ENCODE peak calls at places on chromosomes 6 and 20, in nine cellular contexts. One of them, this sample, is unnamed.

GRCh38 chr6:1586256-1586655 is 23.5 kb upstream of the FOXC1 start:
- DNase-seq in breast epithelium: peak; percentile 17
- DNase-seq in IMR-90: no peak
- DNase-seq in body of pancreas: no peak
- DNase-seq in sigmoid colon: no peak
- DNase-seq in ovary: no peak
- DNase-seq in testis: no peak
- DNase-seq in spleen: no peak
- DNase-seq in heart left ventricle: no peak
- DNase-seq in this sample: no peak

GRCh38 chr6:8047466-8048292 is 16.5 kb downstream of the BLOC1S5 start:
- DNase-seq in breast epithelium: no peak
- DNase-seq in IMR-90: peak; percentile 35
- DNase-seq in body of pancreas: no peak
- DNase-seq in sigmoid colon: no peak
- DNase-seq in ovary: no peak
- DNase-seq in testis: no peak
- DNase-seq in spleen: no peak
- DNase-seq in heart left ventricle: no peak
- DNase-seq in this sample: no peak

GRCh38 chr20:8393356-8393755 is 261.3 kb downstream of the PLCB1 start:
- DNase-seq in breast epithelium: no peak
- DNase-seq in IMR-90: no peak
- DNase-seq in body of pancreas: no peak
- DNase-seq in sigmoid colon: no peak
- DNase-seq in ovary: no peak
- DNase-seq in testis: no peak
- DNase-seq in spleen: no peak
- DNase-seq in heart left ventricle: no peak
- DNase-seq in this sample: no peak

GRCh38 chr20:35511814-35512420 is 17.5 kb downstream of the C20orf173 start:
- DNase-seq in breast epithelium: no peak
- DNase-seq in IMR-90: peak; percentile 47
- DNase-seq in body of pancreas: no peak
- DNase-seq in sigmoid colon: no peak
- DNase-seq in ovary: no peak
- DNase-seq in testis: peak; percentile 33
- DNase-seq in spleen: no peak
- DNase-seq in heart left ventricle: no peak
- DNase-seq in this sample: no peak

GRCh38 chr20:53915459-53916172 is 154.8 kb downstream of the BCAS1 start:
- DNase-seq in breast epithelium: peak; percentile 93
- DNase-seq in IMR-90: peak; percentile 86
- DNase-seq in body of pancreas: peak; percentile 93
- DNase-seq in sigmoid colon: peak; percentile 96
- DNase-seq in ovary: peak; percentile 94
- DNase-seq in testis: peak; percentile 98
- DNase-seq in spleen: peak; percentile 97
- DNase-seq in heart left ventricle: peak; percentile 96
- DNase-seq in this sample: peak; percentile 86

GRCh38 chr20:39785252-39785917 is 823.2 kb downstream of the DHX35 start:
- DNase-seq in breast epithelium: no peak
- DNase-seq in IMR-90: no peak
- DNase-seq in body of pancreas: peak; percentile 11
- DNase-seq in sigmoid colon: no peak
- DNase-seq in ovary: no peak
- DNase-seq in testis: no peak
- DNase-seq in spleen: no peak
- DNase-seq in heart left ventricle: no peak
- DNase-seq in this sample: no peak

GRCh38 chr20:53900380-53900999 is 169.9 kb downstream of the BCAS1 start:
- DNase-seq in breast epithelium: no peak
- DNase-seq in IMR-90: peak; percentile 95
- DNase-seq in body of pancreas: no peak
- DNase-seq in sigmoid colon: no peak
- DNase-seq in ovary: no peak
- DNase-seq in testis: no peak
- DNase-seq in spleen: no peak
- DNase-seq in heart left ventricle: no peak
- DNase-seq in this sample: no peak

GRCh38 chr6:63805808-63806572 is 170.4 kb downstream of the PHF3 start:
- DNase-seq in breast epithelium: no peak
- DNase-seq in IMR-90: peak; percentile 95
- DNase-seq in body of pancreas: peak; percentile 30
- DNase-seq in sigmoid colon: no peak
- DNase-seq in ovary: no peak
- DNase-seq in testis: no peak
- DNase-seq in spleen: no peak
- DNase-seq in heart left ventricle: no peak
- DNase-seq in this sample: peak; percentile 46

GRCh38 chr6:30678964-30679726 is 6.3 kb upstream of the DHX16 start:
- DNase-seq in breast epithelium: peak; percentile 81
- DNase-seq in IMR-90: peak; percentile 73
- DNase-seq in body of pancreas: peak; percentile 87
- DNase-seq in sigmoid colon: peak; percentile 94
- DNase-seq in ovary: peak; percentile 90
- DNase-seq in testis: peak; percentile 90
- DNase-seq in spleen: peak; percentile 98
- DNase-seq in heart left ventricle: peak; percentile 90
- DNase-seq in this sample: peak; percentile 98

GRCh38 chr6:414447-414846 is 22.9 kb downstream of the IRF4 start:
- DNase-seq in breast epithelium: no peak
- DNase-seq in IMR-90: no peak
- DNase-seq in body of pancreas: no peak
- DNase-seq in sigmoid colon: no peak
- DNase-seq in ovary: no peak
- DNase-seq in testis: no peak
- DNase-seq in spleen: no peak
- DNase-seq in heart left ventricle: no peak
- DNase-seq in this sample: no peak

GRCh38 chr6:43247115-43247999 is 4.1 kb downstream of the TTBK1 start:
- DNase-seq in breast epithelium: peak; percentile 36
- DNase-seq in IMR-90: peak; percentile 13
- DNase-seq in body of pancreas: peak; percentile 83
- DNase-seq in sigmoid colon: peak; percentile 82
- DNase-seq in ovary: peak; percentile 73
- DNase-seq in testis: peak; percentile 90
- DNase-seq in spleen: peak; percentile 97
- DNase-seq in heart left ventricle: peak; percentile 88
- DNase-seq in this sample: peak; percentile 92

GRCh38 chr20:45448250-45448649 is 21.3 kb upstream of the WFDC2 start:
- DNase-seq in breast epithelium: no peak
- DNase-seq in IMR-90: no peak
- DNase-seq in body of pancreas: no peak
- DNase-seq in sigmoid colon: no peak
- DNase-seq in ovary: no peak
- DNase-seq in testis: no peak
- DNase-seq in spleen: no peak
- DNase-seq in heart left ventricle: no peak
- DNase-seq in this sample: no peak

GRCh38 chr6:20688710-20689500 is 154.6 kb downstream of the CDKAL1 start:
- DNase-seq in breast epithelium: no peak
- DNase-seq in IMR-90: peak; percentile 71
- DNase-seq in body of pancreas: no peak
- DNase-seq in sigmoid colon: no peak
- DNase-seq in ovary: no peak
- DNase-seq in testis: no peak
- DNase-seq in spleen: no peak
- DNase-seq in heart left ventricle: no peak
- DNase-seq in this sample: no peak

GRCh38 chr6:1479095-1479494 is 89.7 kb downstream of the FOXF2 start:
- DNase-seq in breast epithelium: no peak
- DNase-seq in IMR-90: peak; percentile 76
- DNase-seq in body of pancreas: no peak
- DNase-seq in sigmoid colon: no peak
- DNase-seq in ovary: no peak
- DNase-seq in testis: no peak
- DNase-seq in spleen: no peak
- DNase-seq in heart left ventricle: no peak
- DNase-seq in this sample: no peak

DNA sequence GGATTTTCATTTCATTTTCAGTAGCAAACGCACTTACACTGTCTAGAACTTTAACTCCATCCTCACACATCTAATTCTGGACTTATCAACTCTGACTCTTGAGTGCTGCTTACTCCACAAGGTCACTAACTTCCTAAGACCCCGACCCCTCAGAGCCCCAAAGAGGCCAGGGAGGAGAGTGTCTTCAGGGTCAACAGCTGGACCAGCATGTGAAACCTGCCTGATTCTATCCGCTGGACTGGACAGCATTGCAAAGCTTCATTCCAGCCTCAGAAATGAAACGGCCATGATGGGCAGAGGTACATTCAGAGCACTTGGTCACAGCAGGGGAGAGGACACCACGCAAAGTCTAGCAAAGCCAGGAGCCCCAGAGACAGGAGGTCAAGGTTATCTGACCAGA is 9.1 kb downstream of the RNASET2 start:
- DNase-seq in breast epithelium: no peak
- DNase-seq in IMR-90: no peak
- DNase-seq in body of pancreas: no peak
- DNase-seq in sigmoid colon: no peak
- DNase-seq in ovary: no peak
- DNase-seq in testis: no peak
- DNase-seq in spleen: no peak
- DNase-seq in heart left ventricle: no peak
- DNase-seq in this sample: no peak
- H3K36me3 ChIP-seq in breast epithelium: no peaks in the 10 kb centered on the region
- H3K36me3 ChIP-seq in IMR-90: peaks cover 5% of the 10 kb centered on the region
- H3K36me3 ChIP-seq in body of pancreas: no peaks in the 10 kb centered on the region
- H3K36me3 ChIP-seq in sigmoid colon: peaks cover 35% of the 10 kb centered on the region
- H3K36me3 ChIP-seq in ovary: no peaks in the 10 kb centered on the region
- H3K36me3 ChIP-seq in testis: no peaks in the 10 kb centered on the region
- H3K36me3 ChIP-seq in spleen: peaks cover 29% of the 10 kb centered on the region
- H3K36me3 ChIP-seq in heart left ventricle: peaks cover 8% of the 10 kb centered on the region
- H3K36me3 ChIP-seq in this sample: peaks cover 11% of the 10 kb centered on the region

GRCh38 chr20:32823737-32824588 is 4.2 kb downstream of the MAPRE1 start:
- DNase-seq in breast epithelium: no peak
- DNase-seq in IMR-90: peak; percentile 22
- DNase-seq in body of pancreas: no peak
- DNase-seq in sigmoid colon: no peak
- DNase-seq in ovary: no peak
- DNase-seq in testis: no peak
- DNase-seq in spleen: no peak
- DNase-seq in heart left ventricle: no peak
- DNase-seq in this sample: no peak

GRCh38 chr20:32820698-32821378 is 1.1 kb downstream of the MAPRE1 start:
- DNase-seq in breast epithelium: no peak
- DNase-seq in IMR-90: no peak
- DNase-seq in body of pancreas: no peak
- DNase-seq in sigmoid colon: peak; percentile 67
- DNase-seq in ovary: peak; percentile 34
- DNase-seq in testis: no peak
- DNase-seq in spleen: peak; percentile 78
- DNase-seq in heart left ventricle: no peak
- DNase-seq in this sample: no peak

GRCh38 chr20:32823078-32823477 is 3.3 kb downstream of the MAPRE1 start:
- DNase-seq in breast epithelium: no peak
- DNase-seq in IMR-90: peak; percentile 82
- DNase-seq in body of pancreas: no peak
- DNase-seq in sigmoid colon: no peak
- DNase-seq in ovary: no peak
- DNase-seq in testis: peak; percentile 37
- DNase-seq in spleen: no peak
- DNase-seq in heart left ventricle: no peak
- DNase-seq in this sample: no peak

GRCh38 chr20:32820000-32820697 is 395 bp downstream of the MAPRE1 start:
- DNase-seq in breast epithelium: peak; percentile 41
- DNase-seq in IMR-90: peak; percentile 40
- DNase-seq in body of pancreas: no peak
- DNase-seq in sigmoid colon: no peak
- DNase-seq in ovary: peak; percentile 87
- DNase-seq in testis: peak; percentile 81
- DNase-seq in spleen: peak; percentile 96
- DNase-seq in heart left ventricle: peak; percentile 80
- DNase-seq in this sample: peak; percentile 95

GRCh38 chr20:32822189-32822588 is 2.4 kb downstream of the MAPRE1 start:
- DNase-seq in breast epithelium: no peak
- DNase-seq in IMR-90: no peak
- DNase-seq in body of pancreas: no peak
- DNase-seq in sigmoid colon: no peak
- DNase-seq in ovary: no peak
- DNase-seq in testis: no peak
- DNase-seq in spleen: no peak
- DNase-seq in heart left ventricle: no peak
- DNase-seq in this sample: no peak
- H3K27ac ChIP-seq in breast epithelium: peak overlapping the region; percentile 20
- H3K27ac ChIP-seq in IMR-90: no peak overlapping the region
- H3K27ac ChIP-seq in body of pancreas: no peak overlapping the region
- H3K27ac ChIP-seq in sigmoid colon: peak overlapping the region; percentile 97
- H3K27ac ChIP-seq in ovary: no peak overlapping the region
- H3K27ac ChIP-seq in testis: no peak overlapping the region
- H3K27ac ChIP-seq in spleen: no peak overlapping the region
- H3K27ac ChIP-seq in heart left ventricle: no peak overlapping the region
- H3K27ac ChIP-seq in this sample: no peak overlapping the region

DNA sequence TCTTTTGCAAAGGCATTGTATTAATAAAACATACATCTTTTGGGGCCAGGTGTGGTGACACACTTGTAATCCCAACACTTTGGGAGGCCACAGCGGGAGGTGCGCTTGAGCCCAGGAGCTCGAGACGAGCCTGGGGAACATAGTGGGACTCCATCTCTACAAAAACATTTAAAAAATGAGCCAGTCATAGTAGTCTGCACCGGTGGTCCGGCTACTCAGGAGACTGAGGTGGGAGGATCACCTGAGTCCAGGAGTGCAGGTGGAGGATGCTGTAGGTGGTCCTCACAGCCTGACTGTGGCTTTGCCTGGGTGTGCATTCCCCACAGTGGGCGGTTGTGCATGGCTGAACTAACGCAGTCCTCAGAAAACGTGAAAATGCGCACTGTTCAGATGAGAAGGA is 162.5 kb downstream of the DLL1 start:
- DNase-seq in breast epithelium: peak; percentile 9
- DNase-seq in IMR-90: no peak
- DNase-seq in body of pancreas: no peak
- DNase-seq in sigmoid colon: peak; percentile 14
- DNase-seq in ovary: no peak
- DNase-seq in testis: peak; percentile 4
- DNase-seq in spleen: peak; percentile 32
- DNase-seq in heart left ventricle: no peak
- DNase-seq in this sample: no peak
- TF ChIP-seq POLR2A in breast epithelium: no peak
- TF ChIP-seq POLR2A in IMR-90: no peak
- TF ChIP-seq POLR2A in body of pancreas: no peak
- TF ChIP-seq POLR2A in sigmoid colon: no peak
- TF ChIP-seq POLR2A in ovary: no peak
- TF ChIP-seq POLR2A in testis: no peak
- TF ChIP-seq POLR2A in spleen: no peak
- TF ChIP-seq POLR2A in heart left ventricle: no peak
- TF ChIP-seq POLR2A in this sample: no peak

GRCh38 chr20:43631598-43631997 is 35.3 kb upstream of the MYBL2 start:
- DNase-seq in breast epithelium: no peak
- DNase-seq in IMR-90: no peak
- DNase-seq in body of pancreas: no peak
- DNase-seq in sigmoid colon: no peak
- DNase-seq in ovary: no peak
- DNase-seq in testis: peak; percentile 80
- DNase-seq in spleen: no peak
- DNase-seq in heart left ventricle: peak; percentile 27
- DNase-seq in this sample: no peak

DNA sequence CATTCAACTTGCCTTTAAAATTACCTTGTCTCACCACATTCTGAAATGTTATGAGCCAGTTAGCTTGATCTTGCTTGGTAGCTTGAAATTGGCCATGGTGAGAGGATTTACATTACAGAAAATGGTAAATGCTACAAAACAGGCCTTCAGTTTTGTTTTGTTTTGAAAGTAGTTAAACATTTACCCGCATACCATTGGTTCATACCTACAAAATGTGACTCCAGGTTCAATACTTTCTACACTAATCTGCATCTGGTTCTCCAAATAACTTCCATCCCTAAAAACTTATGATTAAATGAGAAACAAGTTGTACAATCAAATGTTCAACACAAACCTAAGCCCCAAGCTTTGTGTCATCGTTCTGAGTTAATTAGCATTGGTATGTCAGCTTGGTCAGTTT is 30.5 kb upstream of the MYBL2 start:
- DNase-seq in breast epithelium: no peak
- DNase-seq in IMR-90: no peak
- DNase-seq in body of pancreas: no peak
- DNase-seq in sigmoid colon: no peak
- DNase-seq in ovary: no peak
- DNase-seq in testis: no peak
- DNase-seq in spleen: no peak
- DNase-seq in heart left ventricle: no peak
- DNase-seq in this sample: no peak
- H3K36me3 ChIP-seq in breast epithelium: no peaks in the 10 kb centered on the region
- H3K36me3 ChIP-seq in IMR-90: peaks cover 23% of the 10 kb centered on the region
- H3K36me3 ChIP-seq in body of pancreas: no peaks in the 10 kb centered on the region
- H3K36me3 ChIP-seq in sigmoid colon: peaks cover 88% of the 10 kb centered on the region
- H3K36me3 ChIP-seq in ovary: no peaks in the 10 kb centered on the region
- H3K36me3 ChIP-seq in testis: no peaks in the 10 kb centered on the region
- H3K36me3 ChIP-seq in spleen: peaks cover 61% of the 10 kb centered on the region
- H3K36me3 ChIP-seq in heart left ventricle: peaks cover 49% of the 10 kb centered on the region
- H3K36me3 ChIP-seq in this sample: peaks cover 67% of the 10 kb centered on the region

This sample was measured in upper lobe of left lung.